ENCODE peak calls at places on chromosomes 4 and X, in four cellular contexts. B is neural progenitor cell, F is GM23338, Z is PC-3. H is an unnamed sample. For H3F3A, the result is how much of the 10 kb centered on the place peaks cover.

GRCh38 chr4:171025776-171026175 is 787.4 kb upstream of the GALNTL6 start:
- DNase-seq in B (no peak), F (no peak), Z (peak), H (no peak)

GRCh38 chrX:105564536-105564935 is 257.8 kb upstream of the NRK start:
- DNase-seq in B (no peak), F (no peak), Z (peak), H (no peak)

GRCh38 chr4:99784836-99785235 is 31.8 kb upstream of the DAPP1 start:
- DNase-seq in B (no peak), F (no peak), Z (no peak), H (no peak)

GRCh38 chr4:54945838-54946237 is 179.6 kb downstream of the KDR start:
- DNase-seq in B (no peak), F (no peak), Z (peak), H (no peak)

GRCh38 chrX:41442824-41443560 is 4.2 kb upstream of the NYX start:
- DNase-seq in B (no peak), F (peak), Z (no peak), H (no peak)

GRCh38 chr4:156738756-156739155 is 232.8 kb downstream of the PDGFC start:
- DNase-seq in B (no peak), F (no peak), Z (no peak), H (no peak)

GRCh38 chrX:149830192-149830873 is 48.6 kb downstream of the MAGEA9 start:
- DNase-seq in B (peak), F (peak), Z (no peak), H (no peak)

GRCh38 chr4:158197194-158197593 is 13.1 kb upstream of the TMEM144 start:
- DNase-seq in B (no peak), F (no peak), Z (no peak), H (no peak)

GRCh38 chrX:147226801-147227200 is 412.3 kb upstream of the CXorf51A start:
- DNase-seq in B (no peak), F (no peak), Z (no peak), H (no peak)

GRCh38 chr4:55318135-55318534 is 27.9 kb upstream of the SRD5A3 start:
- DNase-seq in B (no peak), F (no peak), Z (peak), H (no peak)

GRCh38 chrX:138026211-138026610 is 460.3 kb downstream of the ZIC3 start:
- DNase-seq in B (no peak), F (peak), Z (peak), H (peak)

GRCh38 chrX:77788050-77788449 is 2.0 kb upstream of the ATRX start:
- DNase-seq in B (no peak), F (peak), Z (no peak), H (no peak)

GRCh38 chr4:148288448-148288847 is 153.8 kb downstream of the NR3C2 start:
- DNase-seq in B (no peak), F (no peak), Z (no peak), H (peak)

GRCh38 chr4:13656569-13656988 is 29.1 kb upstream of the BOD1L1 start:
- DNase-seq in B (peak), F (peak), Z (peak), H (peak)

GRCh38 chr4:84938316-84938715 is 28.2 kb downstream of the WDFY3 start:
- DNase-seq in B (no peak), F (no peak), Z (peak), H (no peak)

GRCh38 chrX:49978191-49978590 is 55.8 kb downstream of the CLCN5 start:
- DNase-seq in B (no peak), F (no peak), Z (no peak), H (no peak)

GRCh38 chrX:15242899-15243555 is 26.9 kb downstream of the ASB9 start:
- DNase-seq in B (peak), F (peak), Z (peak), H (peak)

GRCh38 chrX:108224727-108225455 is 133.3 kb downstream of the ATG4A start:
- DNase-seq in B (peak), F (peak), Z (peak), H (peak)

GRCh38 chrX:143081231-143081630 is 55.5 kb downstream of the SPANXN4 start:
- DNase-seq in B (no peak), F (no peak), Z (no peak), H (no peak)

GRCh38 chrX:43551590-43551989 is 104.5 kb upstream of the MAOA start:
- DNase-seq in B (no peak), F (peak), Z (no peak), H (no peak)

GRCh38 chr4:98516441-98517323 is 141.7 kb downstream of the TSPAN5 start:
- DNase-seq in B (no peak), F (no peak), Z (no peak), H (no peak)

GRCh38 chrX:132518401-132518800 is 29.6 kb upstream of the MBNL3 start:
- DNase-seq in B (no peak), F (no peak), Z (no peak), H (no peak)

GRCh38 chrX:72245461-72246089 is 6.7 kb upstream of the ERCC6L start:
- DNase-seq in B (peak), F (peak), Z (peak), H (peak)

GRCh38 chrX:127037179-127037578 is 217.7 kb downstream of the PRR32 start:
- DNase-seq in B (no peak), F (no peak), Z (peak), H (no peak)

GRCh38 chrX:153411988-153412574 is 809 bp downstream of the ZFP92 start:
- DNase-seq in B (peak), F (no peak), Z (no peak), H (peak)

GRCh38 chr4:41361831-41362646 is 105.3 kb downstream of the UCHL1 start:
- DNase-seq in B (peak), F (peak), Z (peak), H (peak)

GRCh38 chrX:46642145-46642544 is 68.6 kb downstream of the CHST7 start:
- DNase-seq in B (peak), F (peak), Z (peak), H (peak)

GRCh38 chr4:61298178-61298740 is 98.1 kb downstream of the ADGRL3 start:
- DNase-seq in B (peak), F (peak), Z (no peak), H (no peak)

GRCh38 chr4:25113915-25114904 is 46.0 kb downstream of the SEPSECS start:
- DNase-seq in B (no peak), F (no peak), Z (peak), H (no peak)

GRCh38 chr4:41024556-41025491 is 189.5 kb downstream of the APBB2 start:
- DNase-seq in B (peak), F (peak), Z (no peak), H (no peak)

GRCh38 chrX:9396930-9397329 is 67.9 kb upstream of the TBL1X start:
- DNase-seq in B (no peak), F (no peak), Z (peak), H (no peak)

GRCh38 chr4:20860878-20861277 is 160.6 kb downstream of the PACRGL start:
- DNase-seq in B (no peak), F (no peak), Z (no peak), H (no peak)

GRCh38 chr4:24768006-24768405 is 27.4 kb upstream of the SOD3 start:
- DNase-seq in B (no peak), F (no peak), Z (no peak), H (no peak)

GRCh38 chr4:96293806-96294205 is 453.9 kb downstream of the PDHA2 start:
- DNase-seq in B (no peak), F (no peak), Z (peak), H (no peak)

GRCh38 chr4:74109894-74110605 is 11.1 kb upstream of the CXCL2 start:
- DNase-seq in B (no peak), F (no peak), Z (peak), H (no peak)

GRCh38 chr4:74109116-74109791 is 10.3 kb upstream of the CXCL2 start:
- DNase-seq in B (peak), F (peak), Z (peak), H (no peak)

GRCh38 chr4:74105656-74106275 is 6.8 kb upstream of the CXCL2 start:
- DNase-seq in B (no peak), F (no peak), Z (no peak), H (no peak)

GRCh38 chr4:74110670-74111069 is 11.7 kb upstream of the CXCL2 start:
- DNase-seq in B (no peak), F (no peak), Z (no peak), H (no peak)

DNA sequence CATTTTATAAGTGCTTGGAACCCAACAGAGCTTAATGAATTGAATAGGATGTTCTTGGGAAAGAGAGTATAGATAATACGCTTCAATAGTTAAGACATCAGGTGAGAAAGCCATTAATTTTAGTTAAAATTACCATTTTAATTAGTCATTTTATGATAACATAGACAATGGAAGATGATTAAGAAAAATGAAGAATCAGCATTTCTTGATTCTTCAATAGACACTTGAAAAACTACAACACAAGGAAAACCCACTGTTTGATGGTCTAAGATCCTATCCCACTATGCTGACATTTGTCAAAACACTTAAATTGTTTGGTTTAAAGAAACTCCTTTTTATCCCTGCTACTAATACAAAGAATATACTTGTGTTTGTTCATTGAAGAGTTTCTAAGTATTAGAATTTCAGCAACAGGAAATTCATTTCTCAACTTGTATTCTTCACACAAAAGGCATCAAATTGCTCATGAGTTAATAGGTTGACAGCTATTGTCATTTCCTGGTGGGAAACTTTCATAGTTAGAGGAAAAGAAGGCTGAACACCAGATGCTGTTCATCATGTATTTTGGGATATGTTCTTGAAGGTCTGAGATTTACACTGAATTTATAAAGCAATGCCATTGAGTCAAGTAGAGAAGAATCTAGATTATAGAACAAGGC is 9.6 kb upstream of the CXCL2 start:
- DNase-seq in B (no peak), F (no peak), Z (no peak), H (no peak)
- H3F3A ChIP-seq in B (under half), F (under half), Z (under half), H (under half)

GRCh38 chr4:118281611-118282442 is 71.0 kb downstream of the PRSS12 start:
- DNase-seq in B (peak), F (no peak), Z (no peak), H (no peak)
- H3F3A ChIP-seq in B (under half), F (under half), Z (under half), H (under half)

DNA sequence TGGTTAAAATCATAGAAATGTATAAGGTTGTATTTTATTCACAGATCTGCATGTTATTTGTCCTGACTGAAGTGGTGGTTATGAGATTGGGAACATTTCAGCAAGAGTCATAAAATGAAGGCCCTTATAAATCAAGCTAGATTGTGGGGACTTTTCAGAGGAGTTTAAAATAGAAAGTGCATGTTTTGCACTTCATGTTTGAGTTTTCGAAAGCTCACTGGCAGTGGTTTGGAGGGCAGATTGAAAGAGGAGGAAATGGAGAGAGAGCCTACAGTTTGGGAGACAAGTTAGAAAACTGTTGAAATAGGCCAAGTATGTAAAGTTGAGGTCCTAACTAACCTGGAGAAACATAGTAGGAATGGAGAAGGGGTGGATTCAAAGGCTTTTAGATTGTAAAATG is 124.9 kb downstream of the KDM6A start:
- DNase-seq in B (no peak), F (no peak), Z (no peak), H (no peak)
- H3F3A ChIP-seq in B (under half), F (under half), Z (under half), H (under half)

GRCh38 chr4:184280591-184281071 is 63.0 kb upstream of the ENPP6 start:
- DNase-seq in B (no peak), F (no peak), Z (no peak), H (no peak)

GRCh38 chr4:184280104-184280503 is 62.4 kb upstream of the ENPP6 start:
- DNase-seq in B (no peak), F (no peak), Z (no peak), H (no peak)

GRCh38 chr4:184282895-184283654 is 65.4 kb upstream of the ENPP6 start:
- DNase-seq in B (no peak), F (no peak), Z (no peak), H (no peak)

GRCh38 chr4:184282251-184282713 is 64.6 kb upstream of the ENPP6 start:
- DNase-seq in B (peak), F (peak), Z (no peak), H (no peak)

DNA sequence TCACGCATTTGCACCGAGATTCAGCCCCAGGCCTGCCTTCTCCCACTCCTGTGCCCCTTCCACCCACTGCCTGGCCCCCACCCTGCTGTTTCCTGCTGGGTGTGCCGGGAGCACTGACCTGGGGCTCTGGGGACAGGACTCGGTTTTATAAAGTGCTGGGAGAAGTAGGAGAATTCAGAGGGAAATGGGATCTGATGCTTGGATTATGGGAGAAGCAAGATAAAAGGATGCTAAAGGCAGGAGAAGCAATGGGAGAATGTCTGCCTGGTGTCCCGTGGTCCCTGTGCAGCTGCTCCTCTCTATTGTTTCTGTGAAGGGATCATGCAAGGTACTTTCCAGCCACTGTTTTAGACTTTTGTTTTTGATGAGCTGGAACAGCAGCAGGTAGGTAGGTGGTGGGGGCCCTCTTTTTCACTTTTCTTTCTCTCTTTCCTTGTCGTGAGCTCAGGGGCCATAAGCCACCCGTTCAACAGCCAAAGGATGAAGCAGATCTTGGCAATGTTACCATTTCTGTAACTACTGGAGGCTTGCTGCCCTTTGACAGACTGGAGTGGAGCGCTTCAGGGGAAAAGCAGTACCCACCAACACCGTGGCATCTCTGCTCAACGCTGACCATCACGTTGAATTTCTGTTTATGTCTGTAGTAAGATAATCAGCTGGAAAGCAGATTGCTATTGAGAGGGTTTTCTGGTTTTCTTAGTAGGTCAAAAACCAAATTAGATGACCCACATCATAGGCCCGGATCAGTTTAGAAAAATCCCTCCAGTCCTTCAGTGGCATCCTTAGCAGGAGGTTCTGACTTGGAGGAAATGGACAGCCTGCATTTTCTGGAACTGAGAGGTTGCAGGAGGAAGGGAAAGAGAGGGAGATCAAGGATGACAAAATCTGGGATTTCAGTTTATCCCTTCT is 63.8 kb upstream of the ENPP6 start:
- DNase-seq in B (no peak), F (no peak), Z (no peak), H (no peak)
- H3F3A ChIP-seq in B (under half), F (under half), Z (under half), H (under half)

DNA sequence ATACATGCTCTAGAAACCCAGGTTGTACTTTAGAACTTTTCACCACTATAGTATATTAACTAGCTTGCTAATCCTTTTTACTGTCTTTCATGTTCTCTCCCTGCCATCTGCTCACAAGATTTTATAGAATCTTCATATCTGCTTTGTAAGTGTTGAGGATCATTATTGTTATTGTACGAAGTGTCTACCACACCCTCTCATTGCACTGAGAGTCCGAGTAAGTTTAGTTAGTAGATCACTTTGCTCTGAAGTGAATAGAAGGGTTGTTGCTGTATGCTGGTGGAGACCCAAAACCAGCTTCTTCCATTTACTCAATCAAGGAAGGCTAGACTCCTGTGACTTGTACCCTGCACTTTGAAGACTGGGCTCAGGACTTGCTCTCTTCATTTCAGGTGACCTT is 17.1 kb downstream of the GAB1 start:
- DNase-seq in B (no peak), F (no peak), Z (no peak), H (no peak)
- H3F3A ChIP-seq in B (under half), F (under half), Z (under half), H (under half)

GRCh38 chr4:182927505-182927904 is 10.3 kb upstream of the DCTD start:
- DNase-seq in B (no peak), F (no peak), Z (no peak), H (no peak)
- H3F3A ChIP-seq in B (under half), F (under half), Z (under half), H (under half)

DNA sequence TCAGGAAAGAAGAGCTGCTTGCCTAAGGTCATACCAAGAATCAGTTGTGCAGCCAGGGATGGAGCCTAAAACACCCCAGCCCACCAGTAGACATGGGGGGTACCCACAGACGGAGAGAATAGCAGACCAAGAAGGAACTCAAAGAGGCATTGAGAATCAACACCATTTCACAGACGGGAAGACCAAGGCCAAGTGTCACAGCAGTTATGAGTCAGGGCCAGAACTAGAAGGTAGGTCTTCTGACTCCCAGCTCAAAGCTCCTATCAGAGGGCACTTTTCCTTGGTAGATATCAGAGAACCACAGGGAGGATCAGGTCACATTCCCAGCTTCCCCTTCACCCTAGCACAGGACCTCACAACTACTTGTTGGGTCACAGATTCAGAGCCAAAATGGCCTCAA is 14.5 kb downstream of the OTUD5 start:
- DNase-seq in B (no peak), F (no peak), Z (no peak), H (no peak)
- H3F3A ChIP-seq in B (under half), F (under half), Z (under half), H (under half)

H was measured in SK-N-SH.